ENCODE peak calls at places on chromosome 20, in four cellular contexts. T is retina, N is GM04504, I is stomach. G is an unnamed sample.

GRCh38 chr20:7758436-7758835 is 181.8 kb downstream of the HAO1 start:
- DNase-seq in T (no peak), N (no peak), I (no peak), G (no peak)

GRCh38 chr20:35283441-35284266 is 918 bp downstream of the EIF6 start:
- DNase-seq in T (no peak), N (no peak), I (no peak), G (no peak)

GRCh38 chr20:8305449-8305978 is 173.4 kb downstream of the PLCB1 start:
- DNase-seq in T (no peak), N (no peak), I (peak), G (peak)

GRCh38 chr20:60956194-60956593 is 295.9 kb upstream of the CDH4 start:
- DNase-seq in T (no peak), N (no peak), I (no peak), G (no peak)

GRCh38 chr20:50077818-50078601 is 34.9 kb downstream of the UBE2V1 start:
- DNase-seq in T (no peak), N (no peak), I (no peak), G (no peak)

GRCh38 chr20:11355338-11355737 is 562.4 kb upstream of the BTBD3 start:
- DNase-seq in T (no peak), N (no peak), I (no peak), G (no peak)

GRCh38 chr20:38581013-38581412 is at the start of gene ADIG:
- DNase-seq in T (no peak), N (no peak), I (no peak), G (peak)

GRCh38 chr20:58069796-58070663 is 158.4 kb downstream of the ANKRD60 start:
- DNase-seq in T (no peak), N (no peak), I (no peak), G (no peak)

GRCh38 chr20:46400828-46401477 is 5.5 kb downstream of the ELMO2 start:
- DNase-seq in T (no peak), N (peak), I (no peak), G (no peak)

GRCh38 chr20:46034039-46034438 is 5.0 kb downstream of the SLC12A5 start:
- DNase-seq in T (no peak), N (no peak), I (no peak), G (no peak)

GRCh38 chr20:59776626-59777320 is 156.7 kb downstream of the SYCP2 start:
- DNase-seq in T (no peak), N (no peak), I (no peak), G (no peak)

GRCh38 chr20:41261790-41262717 is 55.5 kb downstream of the ZHX3 start:
- DNase-seq in T (no peak), N (no peak), I (no peak), G (no peak)

GRCh38 chr20:50731055-50731929 is at the start of gene PARD6B:
- DNase-seq in T (peak), N (peak), I (peak), G (peak)

GRCh38 chr20:48824830-48825550 is 2.8 kb downstream of the PREX1 start:
- DNase-seq in T (peak), N (no peak), I (no peak), G (no peak)